ENCODE peak calls at places on chromosomes 2 and 18, in five cellular contexts. U, Q, E, W and M are unnamed samples. For H3K9me3, the result is how much of the 10 kb centered on the place peaks cover.

GRCh38 chr18:24672165-24672950 is 211.9 kb downstream of the HRH4 start:
- DNase-seq in U (no peak), E (peak), W (no peak), Q (peak), M (no peak)

GRCh38 chr2:53770264-53770663 is 2.7 kb downstream of the CHAC2 start:
- DNase-seq in W (no peak), Q (no peak), E (no peak), U (no peak), M (no peak)

GRCh38 chr2:84894131-84894586 is 11.3 kb upstream of the TMSB10 start:
- DNase-seq in E (no peak), U (no peak), Q (peak), W (no peak), M (no peak)

GRCh38 chr2:73852020-73852419 is 23.3 kb downstream of the STAMBP start:
- DNase-seq in W (no peak), U (no peak), Q (no peak), E (peak), M (no peak)

GRCh38 chr2:85997016-85997970 is 108.4 kb downstream of the POLR1A start:
- DNase-seq in U (no peak), W (no peak), Q (no peak), E (peak), M (no peak)

GRCh38 chr18:9234528-9234927 is 97.9 kb downstream of the ANKRD12 start:
- DNase-seq in E (no peak), U (no peak), W (no peak), Q (no peak), M (no peak)

GRCh38 chr2:146119586-146119985 is 1599.7 kb upstream of the ZEB2 start:
- DNase-seq in Q (no peak), W (no peak), E (no peak), U (no peak), M (no peak)

GRCh38 chr18:74468547-74469014 is 11.5 kb upstream of the DIPK1C start:
- DNase-seq in E (peak), U (no peak), Q (no peak), W (no peak), M (no peak)

GRCh38 chr2:21039080-21039556 is 4.8 kb downstream of the APOB start:
- DNase-seq in Q (no peak), W (no peak), U (no peak), E (no peak), M (no peak)

GRCh38 chr2:9282128-9282527 is 75.5 kb downstream of the ASAP2 start:
- DNase-seq in Q (no peak), W (no peak), U (no peak), E (no peak), M (no peak)

GRCh38 chr18:27967938-27968803 is 208.8 kb downstream of the CDH2 start:
- DNase-seq in U (no peak), E (peak), Q (no peak), W (no peak), M (no peak)

GRCh38 chr18:49652841-49653240 is 91.0 kb downstream of the LIPG start:
- DNase-seq in U (no peak), Q (no peak), W (no peak), E (no peak), M (no peak)

GRCh38 chr2:19540739-19541503 is 182.5 kb upstream of the OSR1 start:
- DNase-seq in E (peak), W (no peak), U (no peak), Q (no peak), M (no peak)

GRCh38 chr18:2444201-2444875 is 127.0 kb downstream of the METTL4 start:
- DNase-seq in W (no peak), U (no peak), E (no peak), Q (no peak), M (no peak)

GRCh38 chr18:79518028-79518682 is 122.4 kb downstream of the NFATC1 start:
- DNase-seq in E (no peak), Q (no peak), U (no peak), W (no peak), M (no peak)

GRCh38 chr18:43735570-43735969 is 458.3 kb upstream of the SYT4 start:
- DNase-seq in W (no peak), E (no peak), U (no peak), Q (no peak), M (no peak)

GRCh38 chr2:86790134-86790827 is 432 bp downstream of the CD8A start:
- DNase-seq in W (no peak), E (peak), U (no peak), Q (no peak), M (no peak)

DNA sequence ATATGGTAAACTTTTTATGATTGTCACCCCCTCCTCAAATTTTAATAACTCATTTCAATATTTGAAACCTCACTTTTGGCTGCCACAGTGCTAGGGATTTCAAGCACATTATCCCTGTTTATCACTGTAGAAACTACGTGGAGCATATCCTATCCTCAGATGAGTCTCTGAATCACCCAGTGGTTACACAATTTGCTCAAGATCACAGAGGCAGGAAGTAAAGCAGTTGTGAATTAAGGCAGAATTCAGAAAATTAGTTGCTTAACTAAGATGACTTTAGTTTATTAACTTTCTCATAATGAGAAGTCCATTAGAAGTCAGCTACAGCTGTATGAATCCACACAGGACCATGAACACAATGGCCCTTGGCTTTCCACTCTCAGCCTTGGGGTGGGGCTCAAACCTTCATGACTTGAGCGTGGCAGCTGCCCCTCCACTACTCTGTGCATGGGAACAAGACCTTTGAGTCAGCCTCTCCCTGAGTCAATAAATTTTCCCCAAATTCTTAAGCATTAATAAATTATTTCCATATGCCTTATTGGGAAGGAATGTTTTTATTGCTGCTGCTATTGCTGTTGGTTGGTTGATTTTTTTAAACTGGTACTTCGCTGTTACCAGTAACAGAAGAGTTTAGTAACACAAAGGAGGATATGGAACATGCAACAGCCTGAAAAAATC is 369.0 kb downstream of the CBLN2 start:
- DNase-seq in U (no peak), E (no peak), W (no peak), Q (no peak), M (no peak)
- H3K9me3 ChIP-seq in U (under half), E (under half), W (under half), Q (under half), M (under half)

DNA sequence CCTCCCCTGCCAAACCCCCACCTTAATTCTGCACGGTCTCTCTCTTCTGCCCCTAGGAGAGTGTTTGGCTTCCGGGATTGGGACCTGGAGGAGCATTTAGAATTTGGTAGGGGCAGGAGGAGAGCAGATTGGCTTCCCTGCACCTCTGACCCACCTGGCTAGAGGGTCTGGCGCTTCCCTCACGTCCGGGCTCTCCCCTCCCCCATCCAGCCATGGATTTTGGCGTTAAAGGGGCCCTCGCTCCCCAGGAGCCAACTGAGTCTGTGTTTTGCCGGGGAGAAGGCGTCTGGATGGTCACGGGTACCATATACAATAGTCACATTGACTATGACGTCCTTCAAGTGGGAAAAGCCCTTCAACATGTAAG is 6.5 kb downstream of the HOXD3 start:
- DNase-seq in W (no peak), E (no peak), U (no peak), Q (no peak), M (no peak)
- H3K9me3 ChIP-seq in W (under half), E (under half), U (under half), Q (under half), M (under half)

DNA sequence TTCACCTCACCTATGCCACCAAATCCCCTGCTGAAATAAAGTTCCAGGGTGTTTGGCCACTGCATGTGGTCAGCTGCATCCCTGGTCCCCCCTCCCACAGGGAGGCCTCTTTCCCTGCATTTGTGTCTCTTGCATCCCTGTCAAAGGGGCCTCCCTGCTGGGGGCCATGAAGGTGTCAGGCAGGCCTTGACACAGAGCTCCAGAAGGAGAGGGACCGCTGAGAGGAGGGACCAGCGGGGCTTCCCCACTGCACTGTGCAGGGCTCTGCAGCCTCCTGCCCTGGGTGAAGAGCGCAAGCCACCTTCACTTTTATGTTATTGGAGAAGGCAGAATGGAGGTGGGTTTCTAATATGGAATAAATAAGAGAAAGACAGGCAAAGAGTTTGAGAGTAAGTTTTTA is 230.2 kb downstream of the ANKRD30B start:
- DNase-seq in W (no peak), Q (no peak), E (no peak), U (no peak), M (peak)
- H3K9me3 ChIP-seq in W (under half), Q (under half), E (under half), U (under half), M (under half)

GRCh38 chr2:30503692-30504076 is 56.6 kb downstream of the LCLAT1 start:
- DNase-seq in Q (no peak), U (no peak), W (no peak), E (no peak), M (no peak)
- H3K9me3 ChIP-seq in Q (under half), U (under half), W (under half), E (under half), M (under half)

DNA sequence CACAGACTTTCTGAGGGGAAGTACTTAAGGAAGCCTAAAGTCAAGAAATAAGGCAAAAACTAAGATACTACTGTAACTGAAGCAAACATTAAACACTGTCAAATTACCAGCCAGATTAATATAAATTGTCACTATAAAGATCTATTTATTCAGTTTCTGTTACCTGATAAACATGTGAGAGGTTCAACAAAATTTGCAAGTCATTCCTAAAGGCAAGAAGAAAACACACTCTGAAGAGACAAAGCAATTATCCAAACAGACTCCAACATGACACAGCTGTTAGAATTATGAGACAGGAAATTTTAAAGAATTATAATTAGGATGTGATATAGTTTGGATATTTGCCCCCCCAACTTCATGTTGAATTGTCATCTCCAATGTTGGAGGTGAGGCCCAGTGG is 140.4 kb upstream of the COL3A1 start:
- DNase-seq in U (no peak), W (no peak), E (no peak), Q (no peak), M (no peak)
- H3K9me3 ChIP-seq in U (under half), W (under half), E (under half), Q (under half), M (under half)

GRCh38 chr2:37198681-37199065 is 2.4 kb downstream of the CEBPZOS start:
- DNase-seq in E (no peak), U (no peak), Q (no peak), W (no peak), M (no peak)

GRCh38 chr2:37201208-37201607 is 4.9 kb downstream of the CEBPZOS start:
- DNase-seq in Q (no peak), U (no peak), W (no peak), E (no peak), M (no peak)

GRCh38 chr2:37205689-37206341 is 9.5 kb downstream of the CEBPZOS start:
- DNase-seq in W (no peak), E (no peak), Q (no peak), U (no peak), M (no peak)

GRCh38 chr2:37201766-37202165 is 5.5 kb downstream of the CEBPZOS start:
- DNase-seq in Q (no peak), E (no peak), U (no peak), W (no peak), M (no peak)

GRCh38 chr2:37203708-37204107 is 7.4 kb downstream of the CEBPZOS start:
- DNase-seq in U (no peak), E (no peak), W (no peak), Q (no peak), M (no peak)
- H3K9me3 ChIP-seq in U (under half), E (under half), W (under half), Q (under half), M (under half)

GRCh38 chr2:229378386-229378785 is 107.3 kb upstream of the PID1 start:
- DNase-seq in U (no peak), Q (no peak), E (no peak), W (no peak), M (no peak)

GRCh38 chr2:229372207-229372606 is 101.1 kb upstream of the PID1 start:
- DNase-seq in U (no peak), Q (no peak), E (no peak), W (no peak), M (no peak)

GRCh38 chr2:229376866-229377265 is 105.8 kb upstream of the PID1 start:
- DNase-seq in W (no peak), E (peak), U (no peak), Q (no peak), M (no peak)

GRCh38 chr2:229370484-229370883 is 99.4 kb upstream of the PID1 start:
- DNase-seq in W (no peak), U (no peak), E (peak), Q (no peak), M (no peak)

GRCh38 chr2:229375241-229375640 is 104.2 kb upstream of the PID1 start:
- DNase-seq in U (no peak), E (peak), W (no peak), Q (no peak), M (no peak)
- H3K9me3 ChIP-seq in U (under half), E (under half), W (under half), Q (under half), M (under half)

DNA sequence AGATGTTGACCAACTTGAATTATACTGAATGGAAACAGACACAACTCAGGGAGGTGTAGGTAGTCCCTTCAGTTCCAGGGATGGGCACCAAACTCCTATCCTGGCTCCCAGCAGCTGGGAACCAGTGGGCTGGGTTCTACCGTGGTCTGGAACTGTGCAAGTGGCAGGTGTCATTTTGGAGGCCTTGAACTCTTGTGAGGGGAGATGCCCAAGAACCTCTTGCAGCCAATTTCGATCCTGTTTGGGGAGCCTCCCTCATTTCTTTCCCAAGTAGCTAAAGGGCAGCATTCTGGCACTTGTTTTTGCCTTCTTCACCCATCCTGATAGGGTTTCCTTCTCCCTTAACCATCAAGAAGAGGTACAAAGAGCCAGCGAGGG is 200.2 kb downstream of the ANKRD30B start:
- DNase-seq in E (no peak), Q (no peak), U (no peak), W (no peak), M (no peak)
- H3K9me3 ChIP-seq in E (under half), Q (under half), U (under half), W (under half), M (under half)

GRCh38 chr2:179250084-179250483 is 14.5 kb downstream of the SESTD1 start:
- DNase-seq in W (no peak), Q (no peak), U (no peak), E (peak), M (no peak)
- H3K9me3 ChIP-seq in W (under half), Q (under half), U (under half), E (under half), M (under half)